ENCODE peak calls at places on chromosomes 12 and 14, in seven cellular contexts. One of them, this sample, is unnamed.
A peak's percentile ranks its signal among the peaks of the same experiment; 100 is the strongest.

GRCh38 chr14:55819610-55820304 is 239.8 kb downstream of the KTN1 start:
- DNase-seq in breast epithelium: no peak
- DNase-seq in GM23338: no peak
- DNase-seq in transverse colon: no peak
- DNase-seq in SK-N-SH: no peak
- DNase-seq in stomach: no peak
- DNase-seq in endothelial cell of umbilical vein: no peak
- DNase-seq in this sample: no peak

GRCh38 chr12:110256780-110257431 is 24.1 kb upstream of the ATP2A2 start:
- DNase-seq in stomach: peak; percentile 28
- DNase-seq in endothelial cell of umbilical vein: no peak
- DNase-seq in GM23338: no peak
- DNase-seq in transverse colon: no peak
- DNase-seq in SK-N-SH: no peak
- DNase-seq in breast epithelium: no peak
- DNase-seq in this sample: peak; percentile 74

GRCh38 chr12:92656911-92657310 is 45.9 kb upstream of the PLEKHG7 start:
- DNase-seq in GM23338: no peak
- DNase-seq in breast epithelium: no peak
- DNase-seq in endothelial cell of umbilical vein: no peak
- DNase-seq in SK-N-SH: no peak
- DNase-seq in stomach: no peak
- DNase-seq in transverse colon: no peak
- DNase-seq in this sample: no peak

GRCh38 chr12:31498424-31498823 is 92.5 kb downstream of the DENND5B start:
- DNase-seq in breast epithelium: no peak
- DNase-seq in GM23338: no peak
- DNase-seq in transverse colon: no peak
- DNase-seq in SK-N-SH: no peak
- DNase-seq in endothelial cell of umbilical vein: no peak
- DNase-seq in stomach: no peak
- DNase-seq in this sample: no peak

GRCh38 chr14:47507866-47508265 is 167.5 kb downstream of the MDGA2 start:
- DNase-seq in transverse colon: no peak
- DNase-seq in SK-N-SH: no peak
- DNase-seq in breast epithelium: no peak
- DNase-seq in stomach: no peak
- DNase-seq in GM23338: no peak
- DNase-seq in endothelial cell of umbilical vein: no peak
- DNase-seq in this sample: no peak

GRCh38 chr14:91311284-91311662 is 66.8 kb upstream of the GPR68 start:
- DNase-seq in breast epithelium: no peak
- DNase-seq in GM23338: no peak
- DNase-seq in stomach: no peak
- DNase-seq in transverse colon: peak; percentile 55
- DNase-seq in SK-N-SH: no peak
- DNase-seq in endothelial cell of umbilical vein: no peak
- DNase-seq in this sample: no peak

GRCh38 chr14:102280376-102280962 is 24.5 kb downstream of the MOK start:
- DNase-seq in breast epithelium: no peak
- DNase-seq in stomach: no peak
- DNase-seq in GM23338: no peak
- DNase-seq in endothelial cell of umbilical vein: no peak
- DNase-seq in transverse colon: no peak
- DNase-seq in SK-N-SH: no peak
- DNase-seq in this sample: no peak

GRCh38 chr12:1573960-1574862 is 20.2 kb downstream of the FBXL14 start:
- DNase-seq in SK-N-SH: peak; percentile 40
- DNase-seq in GM23338: no peak
- DNase-seq in transverse colon: no peak
- DNase-seq in breast epithelium: no peak
- DNase-seq in endothelial cell of umbilical vein: no peak
- DNase-seq in stomach: no peak
- DNase-seq in this sample: no peak

GRCh38 chr12:47979166-47979565 is 15.8 kb downstream of the TMEM106C start:
- DNase-seq in GM23338: no peak
- DNase-seq in stomach: no peak
- DNase-seq in transverse colon: no peak
- DNase-seq in SK-N-SH: no peak
- DNase-seq in endothelial cell of umbilical vein: no peak
- DNase-seq in breast epithelium: no peak
- DNase-seq in this sample: no peak

GRCh38 chr14:96177766-96178377 is 26.8 kb upstream of the BDKRB2 start:
- DNase-seq in endothelial cell of umbilical vein: no peak
- DNase-seq in SK-N-SH: no peak
- DNase-seq in transverse colon: no peak
- DNase-seq in GM23338: no peak
- DNase-seq in breast epithelium: no peak
- DNase-seq in stomach: no peak
- DNase-seq in this sample: peak; percentile 73

GRCh38 chr14:74368026-74368425 is 19.8 kb downstream of the VRTN start:
- DNase-seq in endothelial cell of umbilical vein: no peak
- DNase-seq in breast epithelium: no peak
- DNase-seq in stomach: no peak
- DNase-seq in transverse colon: no peak
- DNase-seq in SK-N-SH: no peak
- DNase-seq in GM23338: no peak
- DNase-seq in this sample: no peak

GRCh38 chr12:27620121-27620520 is 76.1 kb upstream of the REP15 start:
- DNase-seq in endothelial cell of umbilical vein: no peak
- DNase-seq in SK-N-SH: no peak
- DNase-seq in GM23338: no peak
- DNase-seq in transverse colon: no peak
- DNase-seq in breast epithelium: no peak
- DNase-seq in stomach: no peak
- DNase-seq in this sample: no peak

GRCh38 chr12:27573972-27574371 is 50.0 kb downstream of the PPFIBP1 start:
- DNase-seq in breast epithelium: no peak
- DNase-seq in transverse colon: no peak
- DNase-seq in stomach: no peak
- DNase-seq in GM23338: no peak
- DNase-seq in endothelial cell of umbilical vein: peak; percentile 92
- DNase-seq in SK-N-SH: no peak
- DNase-seq in this sample: no peak

GRCh38 chr12:27866382-27867101 is 86.5 kb upstream of the MANSC4 start:
- DNase-seq in transverse colon: no peak
- DNase-seq in GM23338: no peak
- DNase-seq in breast epithelium: no peak
- DNase-seq in stomach: no peak
- DNase-seq in SK-N-SH: peak; percentile 49
- DNase-seq in endothelial cell of umbilical vein: no peak
- DNase-seq in this sample: no peak

GRCh38 chr12:109579639-109580038 is 6.0 kb downstream of the MVK start:
- DNase-seq in stomach: no peak
- DNase-seq in transverse colon: no peak
- DNase-seq in breast epithelium: no peak
- DNase-seq in endothelial cell of umbilical vein: no peak
- DNase-seq in GM23338: no peak
- DNase-seq in SK-N-SH: no peak
- DNase-seq in this sample: no peak

GRCh38 chr12:109529618-109530300 is 43.5 kb downstream of the MMAB start:
- DNase-seq in SK-N-SH: no peak
- DNase-seq in stomach: no peak
- DNase-seq in GM23338: peak; percentile 60
- DNase-seq in transverse colon: no peak
- DNase-seq in endothelial cell of umbilical vein: no peak
- DNase-seq in breast epithelium: no peak
- DNase-seq in this sample: no peak

GRCh38 chr14:44099752-44100462 is 407.2 kb downstream of the FSCB start:
- DNase-seq in transverse colon: no peak
- DNase-seq in stomach: no peak
- DNase-seq in GM23338: no peak
- DNase-seq in breast epithelium: no peak
- DNase-seq in SK-N-SH: no peak
- DNase-seq in endothelial cell of umbilical vein: no peak
- DNase-seq in this sample: no peak

GRCh38 chr14:59332727-59333126 is 132.5 kb downstream of the GPR135 start:
- DNase-seq in endothelial cell of umbilical vein: peak; percentile 94
- DNase-seq in GM23338: no peak
- DNase-seq in stomach: no peak
- DNase-seq in breast epithelium: no peak
- DNase-seq in SK-N-SH: no peak
- DNase-seq in transverse colon: no peak
- DNase-seq in this sample: no peak

GRCh38 chr12:117037296-117038022 is 61.8 kb downstream of the TESC start:
- DNase-seq in transverse colon: no peak
- DNase-seq in stomach: no peak
- DNase-seq in breast epithelium: peak; percentile 43
- DNase-seq in SK-N-SH: no peak
- DNase-seq in GM23338: no peak
- DNase-seq in endothelial cell of umbilical vein: no peak
- DNase-seq in this sample: peak; percentile 68

GRCh38 chr14:80278293-80279037 is 67.2 kb upstream of the DIO2 start:
- DNase-seq in stomach: peak; percentile 27
- DNase-seq in transverse colon: no peak
- DNase-seq in breast epithelium: no peak
- DNase-seq in GM23338: no peak
- DNase-seq in endothelial cell of umbilical vein: peak; percentile 31
- DNase-seq in SK-N-SH: no peak
- DNase-seq in this sample: no peak

GRCh38 chr12:51714666-51715065 is 123.6 kb downstream of the SCN8A start:
- DNase-seq in endothelial cell of umbilical vein: no peak
- DNase-seq in GM23338: no peak
- DNase-seq in stomach: no peak
- DNase-seq in transverse colon: no peak
- DNase-seq in breast epithelium: no peak
- DNase-seq in SK-N-SH: no peak
- DNase-seq in this sample: no peak

GRCh38 chr14:28759056-28759657 is 7.4 kb upstream of the FOXG1 start:
- DNase-seq in GM23338: no peak
- DNase-seq in stomach: no peak
- DNase-seq in endothelial cell of umbilical vein: no peak
- DNase-seq in SK-N-SH: no peak
- DNase-seq in transverse colon: no peak
- DNase-seq in breast epithelium: no peak
- DNase-seq in this sample: no peak

GRCh38 chr14:94466706-94467370 is 9.2 kb downstream of the SERPINA9 start:
- DNase-seq in stomach: no peak
- DNase-seq in breast epithelium: no peak
- DNase-seq in transverse colon: no peak
- DNase-seq in endothelial cell of umbilical vein: no peak
- DNase-seq in GM23338: no peak
- DNase-seq in SK-N-SH: no peak
- DNase-seq in this sample: no peak

DNA sequence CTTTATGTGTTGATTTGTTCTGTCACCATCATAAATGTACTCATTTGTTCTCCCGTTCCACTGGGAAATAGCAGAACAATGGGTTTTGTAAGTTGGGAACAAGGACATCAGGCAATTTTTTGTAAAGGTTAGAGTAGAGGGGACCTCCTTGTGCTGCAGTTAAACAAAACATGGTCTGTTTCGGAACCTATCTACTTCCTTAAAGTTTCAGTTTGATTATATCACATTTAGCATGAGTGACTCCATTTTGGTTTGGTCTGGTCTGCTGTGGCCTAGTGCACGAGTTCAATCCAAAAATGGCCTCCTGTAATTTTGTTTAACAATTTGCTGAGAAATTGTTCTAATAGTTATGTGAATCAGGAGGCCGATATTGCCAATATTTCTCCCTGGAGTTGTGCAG is 372.7 kb downstream of the NUAK1 start:
- DNase-seq in GM23338: no peak
- DNase-seq in SK-N-SH: no peak
- DNase-seq in transverse colon: no peak
- DNase-seq in breast epithelium: no peak
- DNase-seq in stomach: no peak
- DNase-seq in endothelial cell of umbilical vein: no peak
- DNase-seq in this sample: no peak
- H3K4me3 ChIP-seq in GM23338: no peak overlapping the region
- H3K4me3 ChIP-seq in SK-N-SH: no peak overlapping the region
- H3K4me3 ChIP-seq in transverse colon: no peak overlapping the region
- H3K4me3 ChIP-seq in breast epithelium: no peak overlapping the region
- H3K4me3 ChIP-seq in stomach: no peak overlapping the region
- H3K4me3 ChIP-seq in endothelial cell of umbilical vein: no peak overlapping the region
- H3K4me3 ChIP-seq in this sample: no peak overlapping the region

DNA sequence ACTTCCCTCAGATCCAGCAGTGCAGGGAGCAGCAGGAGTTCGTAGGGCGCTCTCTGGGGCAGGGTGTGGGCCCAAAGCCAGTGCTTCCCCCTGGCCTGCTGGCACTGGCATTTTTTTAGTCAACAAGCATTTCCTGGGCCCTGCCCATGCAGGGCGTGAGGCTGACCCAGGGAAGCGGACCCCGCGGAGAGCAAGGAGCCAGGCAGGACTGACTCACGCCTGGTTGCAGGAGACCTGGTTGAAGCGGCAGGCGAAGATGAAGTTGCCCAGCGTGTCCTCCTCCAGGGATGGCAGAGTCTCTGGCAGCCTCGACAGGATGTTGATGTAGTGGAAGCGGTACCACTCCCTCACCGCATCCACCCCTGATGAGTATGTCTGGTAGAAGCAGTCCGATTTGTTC is 13.5 kb downstream of the SCNN1A start:
- DNase-seq in SK-N-SH: no peak
- DNase-seq in GM23338: no peak
- DNase-seq in stomach: peak; percentile 79
- DNase-seq in endothelial cell of umbilical vein: peak; percentile 31
- DNase-seq in breast epithelium: no peak
- DNase-seq in transverse colon: peak; percentile 84
- DNase-seq in this sample: no peak
- TF ChIP-seq POLR2AphosphoS5 in SK-N-SH: no peak
- TF ChIP-seq POLR2AphosphoS5 in GM23338: no peak
- TF ChIP-seq POLR2AphosphoS5 in stomach: peak; percentile 61
- TF ChIP-seq POLR2AphosphoS5 in endothelial cell of umbilical vein: no peak
- TF ChIP-seq POLR2AphosphoS5 in breast epithelium: no peak
- TF ChIP-seq POLR2AphosphoS5 in transverse colon: peak; percentile 61
- TF ChIP-seq POLR2AphosphoS5 in this sample: no peak

GRCh38 chr12:55818886-55819285 is 1.0 kb downstream of the ORMDL2 start:
- DNase-seq in endothelial cell of umbilical vein: no peak
- DNase-seq in SK-N-SH: no peak
- DNase-seq in transverse colon: no peak
- DNase-seq in stomach: no peak
- DNase-seq in GM23338: no peak
- DNase-seq in breast epithelium: no peak
- DNase-seq in this sample: no peak
- H3K4me3 ChIP-seq in endothelial cell of umbilical vein: no peak overlapping the region
- H3K4me3 ChIP-seq in SK-N-SH: peak overlapping the region; percentile 87
- H3K4me3 ChIP-seq in transverse colon: peak overlapping the region; percentile 84
- H3K4me3 ChIP-seq in stomach: peak overlapping the region; percentile 85
- H3K4me3 ChIP-seq in GM23338: peak overlapping the region; percentile 82
- H3K4me3 ChIP-seq in breast epithelium: peak overlapping the region; percentile 71
- H3K4me3 ChIP-seq in this sample: no peak overlapping the region

GRCh38 chr14:103537175-103537990 is 8.4 kb downstream of the TRMT61A start:
- DNase-seq in GM23338: no peak
- DNase-seq in endothelial cell of umbilical vein: no peak
- DNase-seq in breast epithelium: no peak
- DNase-seq in stomach: no peak
- DNase-seq in SK-N-SH: no peak
- DNase-seq in transverse colon: no peak
- DNase-seq in this sample: peak; percentile 64

GRCh38 chr14:103535081-103535890 is 6.3 kb downstream of the TRMT61A start:
- DNase-seq in GM23338: no peak
- DNase-seq in breast epithelium: no peak
- DNase-seq in endothelial cell of umbilical vein: no peak
- DNase-seq in SK-N-SH: no peak
- DNase-seq in stomach: no peak
- DNase-seq in transverse colon: no peak
- DNase-seq in this sample: peak; percentile 77

GRCh38 chr14:103538291-103539055 is 9.5 kb downstream of the TRMT61A start:
- DNase-seq in transverse colon: no peak
- DNase-seq in breast epithelium: no peak
- DNase-seq in GM23338: no peak
- DNase-seq in SK-N-SH: peak; percentile 64
- DNase-seq in stomach: peak; percentile 56
- DNase-seq in endothelial cell of umbilical vein: no peak
- DNase-seq in this sample: peak; percentile 80

GRCh38 chr14:103535891-103536565 is 7.0 kb downstream of the TRMT61A start:
- DNase-seq in endothelial cell of umbilical vein: no peak
- DNase-seq in stomach: no peak
- DNase-seq in transverse colon: no peak
- DNase-seq in GM23338: no peak
- DNase-seq in breast epithelium: no peak
- DNase-seq in SK-N-SH: no peak
- DNase-seq in this sample: peak; percentile 68

GRCh38 chr14:103536693-103537092 is 7.7 kb downstream of the TRMT61A start:
- DNase-seq in GM23338: no peak
- DNase-seq in stomach: no peak
- DNase-seq in endothelial cell of umbilical vein: no peak
- DNase-seq in SK-N-SH: no peak
- DNase-seq in breast epithelium: no peak
- DNase-seq in transverse colon: no peak
- DNase-seq in this sample: peak; percentile 67
- TF ChIP-seq POLR2AphosphoS5 in GM23338: no peak
- TF ChIP-seq POLR2AphosphoS5 in stomach: no peak
- TF ChIP-seq POLR2AphosphoS5 in endothelial cell of umbilical vein: no peak
- TF ChIP-seq POLR2AphosphoS5 in SK-N-SH: no peak
- TF ChIP-seq POLR2AphosphoS5 in breast epithelium: no peak
- TF ChIP-seq POLR2AphosphoS5 in transverse colon: no peak
- TF ChIP-seq POLR2AphosphoS5 in this sample: no peak